ENCODE peak calls at places on chromosomes 12 and 14, in five cellular contexts. U is left lung, K is coronary artery, Q is lung, X is colonic mucosa. Z is an unnamed sample.

GRCh38 chr12:104115587-104115975 is 22.4 kb downstream of the NFYB start:
- DNase-seq in U (no peak), K (no peak), Q (no peak), X (no peak), Z (no peak)

GRCh38 chr14:61545716-61546455 is 149.4 kb upstream of the HIF1A start:
- DNase-seq in U (no peak), K (no peak), Q (no peak), X (no peak), Z (peak)

GRCh38 chr12:31518680-31519227 is 72.2 kb downstream of the DENND5B start:
- DNase-seq in U (no peak), K (no peak), Q (no peak), X (no peak), Z (peak)

GRCh38 chr12:104275689-104276088 is 27.9 kb upstream of the EID3 start:
- DNase-seq in U (no peak), K (no peak), Q (no peak), X (no peak), Z (no peak)

GRCh38 chr14:22428681-22429315 is 160.2 kb downstream of the DAD1 start:
- DNase-seq in U (no peak), K (no peak), Q (no peak), X (no peak), Z (no peak)

GRCh38 chr12:131116437-131117117 is 162.9 kb downstream of the ADGRD1 start:
- DNase-seq in U (no peak), K (no peak), Q (no peak), X (no peak), Z (no peak)

GRCh38 chr12:31236998-31237637 is 88.8 kb downstream of the SINHCAF start:
- DNase-seq in U (no peak), K (no peak), Q (peak), X (peak), Z (no peak)

GRCh38 chr12:91249059-91250055 is 66.7 kb upstream of the DCN start:
- DNase-seq in U (no peak), K (no peak), Q (no peak), X (no peak), Z (no peak)

GRCh38 chr14:94485944-94486841 is 10.2 kb upstream of the SERPINA9 start:
- DNase-seq in U (no peak), K (no peak), Q (no peak), X (peak), Z (no peak)

GRCh38 chr12:57127101-57127709 is 1.1 kb upstream of the LRP1 start:
- DNase-seq in U (peak), K (no peak), Q (peak), X (peak), Z (peak)

GRCh38 chr14:33776871-33777270 is 174.0 kb downstream of the EGLN3 start:
- DNase-seq in U (no peak), K (no peak), Q (no peak), X (no peak), Z (no peak)

GRCh38 chr14:100660498-100661339 is 66.0 kb upstream of the DLK1 start:
- DNase-seq in U (no peak), K (no peak), Q (no peak), X (no peak), Z (no peak)

GRCh38 chr14:80577599-80577998 is 363.9 kb downstream of the CEP128 start:
- DNase-seq in U (no peak), K (no peak), Q (no peak), X (no peak), Z (no peak)

GRCh38 chr12:77845831-77846230 is 15.1 kb downstream of the NAV3 start:
- DNase-seq in U (no peak), K (no peak), Q (no peak), X (no peak), Z (no peak)

GRCh38 chr12:12265571-12266388 is 1.1 kb downstream of the LRP6 start:
- DNase-seq in U (no peak), K (no peak), Q (no peak), X (peak), Z (no peak)

GRCh38 chr14:76204436-76205230 is 52.9 kb downstream of the GPATCH2L start:
- DNase-seq in U (no peak), K (no peak), Q (no peak), X (no peak), Z (no peak)

GRCh38 chr12:4269279-4269991 is 4.1 kb upstream of the CCND2 start:
- DNase-seq in U (peak), K (no peak), Q (peak), X (peak), Z (no peak)

GRCh38 chr14:55071870-55072640 is 20.6 kb downstream of the MAPK1IP1L start:
- DNase-seq in U (no peak), K (no peak), Q (no peak), X (no peak), Z (no peak)

GRCh38 chr12:130115646-130116045 is 46.6 kb upstream of the FZD10 start:
- DNase-seq in U (no peak), K (no peak), Q (no peak), X (no peak), Z (no peak)

GRCh38 chr14:92500491-92500941 is 13.1 kb upstream of the RIN3 start:
- DNase-seq in U (no peak), K (peak), Q (no peak), X (no peak), Z (no peak)

GRCh38 chr14:42323426-42323825 is 716.8 kb downstream of the LRFN5 start:
- DNase-seq in U (no peak), K (no peak), Q (no peak), X (no peak), Z (no peak)
- H3K4me3 ChIP-seq in U (no peak), K (no peak), Q (no peak), X (no peak), Z (no peak)

GRCh38 chr14:68032154-68032553 is 212.6 kb downstream of the RAD51B start:
- DNase-seq in U (no peak), K (no peak), Q (no peak), X (no peak), Z (no peak)

GRCh38 chr14:68027276-68027675 is 207.7 kb downstream of the RAD51B start:
- DNase-seq in U (no peak), K (no peak), Q (no peak), X (no peak), Z (no peak)

GRCh38 chr14:68033533-68033932 is 214.0 kb downstream of the RAD51B start:
- DNase-seq in U (no peak), K (no peak), Q (no peak), X (no peak), Z (no peak)

GRCh38 chr14:68028075-68028474 is 208.5 kb downstream of the RAD51B start:
- DNase-seq in U (no peak), K (no peak), Q (no peak), X (no peak), Z (no peak)
- H3K4me3 ChIP-seq in U (no peak), K (no peak), Q (no peak), X (no peak), Z (no peak)

DNA sequence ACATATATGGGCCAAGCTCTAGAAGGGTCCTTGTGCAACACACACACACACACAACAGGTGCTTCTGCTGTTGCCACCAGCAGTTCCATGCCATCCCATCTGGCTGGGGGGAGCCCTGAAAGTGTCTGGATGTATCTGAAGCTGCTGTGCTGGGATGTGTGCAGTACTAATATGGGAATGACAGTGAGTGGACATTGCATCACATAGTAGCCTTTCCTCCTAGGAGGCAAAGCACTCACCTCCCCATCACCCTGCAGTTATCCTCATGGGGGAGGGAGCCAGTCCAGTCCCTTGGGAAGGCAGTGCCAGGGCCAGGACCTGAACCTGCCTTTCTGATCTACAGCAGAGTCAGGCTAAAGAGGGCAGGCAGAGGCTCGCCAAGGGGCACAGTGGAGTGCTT is 208.9 kb downstream of the CACNA1C start:
- DNase-seq in U (no peak), K (no peak), Q (no peak), X (no peak), Z (no peak)
- H3K4me3 ChIP-seq in U (no peak), K (no peak), Q (no peak), X (no peak), Z (no peak)

GRCh38 chr12:98260276-98260675 is 255.1 kb upstream of the TMPO start:
- DNase-seq in U (no peak), K (no peak), Q (no peak), X (no peak), Z (no peak)
- H3K4me3 ChIP-seq in U (no peak), K (no peak), Q (no peak), X (no peak), Z (no peak)

DNA sequence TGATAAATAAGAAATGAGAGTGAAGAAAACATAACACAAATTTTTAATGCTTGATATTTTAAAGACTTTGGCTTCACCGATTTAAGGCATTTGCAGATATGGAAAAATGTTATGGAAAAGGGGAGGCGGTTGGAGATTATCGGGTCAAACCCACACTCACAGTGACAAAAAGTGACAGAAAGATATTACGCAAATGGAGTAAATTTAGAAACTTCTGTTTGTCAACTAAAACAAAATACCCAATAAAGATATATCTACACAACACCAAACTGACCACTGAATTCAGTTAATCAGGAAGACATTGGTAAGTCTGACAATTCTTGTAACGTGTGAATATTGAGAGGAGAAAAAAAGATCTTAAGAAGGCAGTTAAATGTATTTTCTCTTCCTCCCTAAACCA is 2.5 kb downstream of the PPP1R12A start:
- DNase-seq in U (no peak), K (no peak), Q (no peak), X (no peak), Z (no peak)
- H3K4me3 ChIP-seq in U (peak), K (peak), Q (no peak), X (peak), Z (peak)

GRCh38 chr12:118059645-118060275 is 1.2 kb downstream of the WSB2 start:
- DNase-seq in U (no peak), K (no peak), Q (no peak), X (no peak), Z (no peak)

GRCh38 chr12:118060301-118061010 is 523 bp downstream of the WSB2 start:
- DNase-seq in U (peak), K (peak), Q (peak), X (peak), Z (peak)

GRCh38 chr12:118061011-118061875 is at the start of gene WSB2:
- DNase-seq in U (peak), K (peak), Q (peak), X (peak), Z (peak)

GRCh38 chr12:118058227-118058626 is 2.8 kb downstream of the WSB2 start:
- DNase-seq in U (no peak), K (no peak), Q (no peak), X (no peak), Z (no peak)

DNA sequence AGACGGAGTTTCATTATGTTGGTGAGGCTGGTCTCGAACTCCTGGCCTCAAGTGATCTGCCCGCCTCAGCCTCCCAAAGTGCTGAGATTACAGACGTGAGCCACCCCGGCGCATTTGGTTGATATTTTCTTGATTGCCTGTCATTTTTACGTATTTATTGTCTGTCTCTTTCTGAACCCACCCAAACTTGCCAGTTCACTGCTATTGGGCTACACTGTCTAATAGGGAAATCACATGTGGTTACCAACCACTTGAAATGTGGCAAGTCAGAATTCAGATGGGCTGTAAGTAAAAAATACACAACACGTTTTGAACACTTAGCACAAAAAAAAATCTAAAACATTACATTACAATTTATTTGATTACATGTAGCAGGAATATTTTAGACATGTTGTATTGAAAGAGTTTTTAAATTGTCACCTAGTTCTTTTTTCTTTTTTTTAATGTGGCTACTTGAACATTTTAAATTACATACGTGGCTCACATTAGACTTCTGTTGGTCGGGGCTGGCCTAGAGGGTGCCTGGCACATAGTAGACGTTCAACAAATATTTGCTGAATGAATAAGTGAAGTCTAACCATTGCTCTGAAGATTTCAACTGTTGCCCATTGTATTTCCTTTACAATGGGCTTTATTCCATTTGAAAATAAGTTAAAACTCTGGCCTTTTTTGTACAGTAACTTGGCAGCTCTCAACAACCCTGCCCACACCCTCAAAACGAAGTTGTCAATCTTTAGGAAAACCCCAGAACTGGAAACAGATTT is 1.9 kb downstream of the WSB2 start:
- DNase-seq in U (no peak), K (no peak), Q (no peak), X (no peak), Z (no peak)
- H3K4me3 ChIP-seq in U (peak), K (peak), Q (no peak), X (no peak), Z (peak)

DNA sequence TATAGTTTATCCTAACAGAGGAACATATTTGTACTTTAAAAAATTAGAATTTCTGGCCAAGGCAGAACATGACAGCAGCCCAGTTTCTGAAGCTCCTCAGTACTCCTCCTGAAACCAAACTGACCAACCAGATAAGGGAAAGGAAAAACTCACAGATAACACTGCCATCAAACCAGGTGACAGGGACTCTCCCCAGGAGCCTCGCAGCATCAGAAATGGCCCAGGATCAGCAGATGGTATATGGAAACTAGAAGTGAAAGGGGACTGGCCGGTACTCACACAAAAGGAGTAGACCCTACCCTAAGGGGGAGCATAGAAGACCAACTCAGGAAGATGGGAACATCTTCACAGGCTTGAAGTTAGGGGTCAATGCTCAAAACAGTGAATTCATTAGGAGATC is 22.0 kb downstream of the GALC start:
- DNase-seq in U (no peak), K (no peak), Q (no peak), X (no peak), Z (no peak)
- H3K4me3 ChIP-seq in U (no peak), K (no peak), Q (no peak), X (no peak), Z (no peak)

GRCh38 chr14:65410640-65411039 is 1.9 kb upstream of the FUT8 start:
- DNase-seq in U (no peak), K (no peak), Q (no peak), X (no peak), Z (no peak)
- H3K4me3 ChIP-seq in U (no peak), K (no peak), Q (no peak), X (no peak), Z (no peak)

GRCh38 chr12:123075591-123076171 is 75.2 kb downstream of the PITPNM2 start:
- DNase-seq in U (peak), K (no peak), Q (peak), X (peak), Z (no peak)

GRCh38 chr12:123077298-123078113 is 73.4 kb downstream of the PITPNM2 start:
- DNase-seq in U (no peak), K (no peak), Q (no peak), X (no peak), Z (no peak)

GRCh38 chr12:123078531-123079123 is 72.3 kb downstream of the PITPNM2 start:
- DNase-seq in U (no peak), K (no peak), Q (no peak), X (no peak), Z (no peak)

GRCh38 chr12:123076604-123077297 is 74.1 kb downstream of the PITPNM2 start:
- DNase-seq in U (no peak), K (no peak), Q (no peak), X (no peak), Z (no peak)

GRCh38 chr12:123078114-123078465 is 72.8 kb downstream of the PITPNM2 start:
- DNase-seq in U (no peak), K (no peak), Q (no peak), X (no peak), Z (no peak)
- H3K4me3 ChIP-seq in U (no peak), K (no peak), Q (no peak), X (no peak), Z (no peak)

Z was measured in ascending aorta.